ENCODE peak calls at places on chromosomes 6 and 20, in ten cellular contexts. T, I, H, L, G, X, Q, W, Z and B are unnamed samples.
A peak's percentile ranks its signal among the peaks of the same experiment; 100 is the strongest.

GRCh38 chr20:19433371-19434316 is 221.2 kb downstream of the SLC24A3 start:
- DNase-seq in Z (no peak), W (peak; percentile 59), Q (peak; percentile 48), H (no peak), T (no peak), X (no peak), G (no peak), L (no peak), I (no peak), B (no peak)

GRCh38 chr6:151431336-151431735 is 20.6 kb downstream of the RMND1 start:
- DNase-seq in Q (no peak), X (no peak), H (no peak), I (no peak), L (no peak), T (no peak), G (no peak), Z (no peak), W (peak; percentile 20), B (no peak)

GRCh38 chr20:8399963-8400362 is 267.9 kb downstream of the PLCB1 start:
- DNase-seq in G (no peak), T (no peak), L (peak; percentile 26), X (no peak), W (no peak), H (no peak), Q (no peak), Z (no peak), I (no peak), B (no peak)

GRCh38 chr6:130900913-130901312 is 73.7 kb downstream of the SMLR1 start:
- DNase-seq in Q (peak; percentile 65), G (no peak), Z (peak; percentile 24), H (no peak), W (peak; percentile 66), L (no peak), I (peak; percentile 83), T (no peak), X (peak; percentile 35), B (no peak)

GRCh38 chr6:111481836-111482235 is 1.2 kb downstream of the REV3L start:
- DNase-seq in H (no peak), I (no peak), W (peak; percentile 34), Q (peak; percentile 39), Z (no peak), G (no peak), T (no peak), X (no peak), L (no peak), B (no peak)

GRCh38 chr20:5000263-5001173 is 792 bp downstream of the SLC23A2 start:
- DNase-seq in I (peak; percentile 61), L (no peak), Q (no peak), G (no peak), Z (peak; percentile 35), X (peak; percentile 71), W (peak; percentile 21), H (peak; percentile 70), T (peak; percentile 22), B (no peak)

GRCh38 chr6:85551264-85551663 is 42.4 kb downstream of the SNX14 start:
- DNase-seq in H (no peak), Q (no peak), Z (no peak), G (peak; percentile 57), W (no peak), L (peak; percentile 23), X (no peak), I (no peak), T (no peak), B (no peak)

GRCh38 chr20:38859070-38859690 is 53.7 kb downstream of the PPP1R16B start:
- DNase-seq in I (no peak), L (no peak), H (no peak), G (peak; percentile 29), Q (no peak), Z (no peak), W (no peak), X (no peak), T (peak; percentile 48), B (no peak)

GRCh38 chr6:42271834-42272805 is 54.5 kb upstream of the MRPS10 start:
- DNase-seq in H (no peak), Z (no peak), I (no peak), G (no peak), W (no peak), L (no peak), Q (no peak), T (no peak), X (no peak), B (no peak)

GRCh38 chr6:42269974-42270510 is 52.4 kb upstream of the MRPS10 start:
- DNase-seq in G (no peak), Z (no peak), H (no peak), L (no peak), X (no peak), T (no peak), Q (no peak), I (no peak), W (no peak), B (no peak)

GRCh38 chr6:42268016-42268834 is 50.6 kb upstream of the MRPS10 start:
- DNase-seq in Z (no peak), H (no peak), T (no peak), W (no peak), I (no peak), L (no peak), X (no peak), Q (no peak), G (no peak), B (no peak)

GRCh38 chr6:42268835-42269204 is 51.2 kb upstream of the MRPS10 start:
- DNase-seq in T (no peak), L (no peak), H (no peak), Z (no peak), Q (no peak), I (no peak), X (no peak), G (no peak), W (no peak), B (no peak)

DNA sequence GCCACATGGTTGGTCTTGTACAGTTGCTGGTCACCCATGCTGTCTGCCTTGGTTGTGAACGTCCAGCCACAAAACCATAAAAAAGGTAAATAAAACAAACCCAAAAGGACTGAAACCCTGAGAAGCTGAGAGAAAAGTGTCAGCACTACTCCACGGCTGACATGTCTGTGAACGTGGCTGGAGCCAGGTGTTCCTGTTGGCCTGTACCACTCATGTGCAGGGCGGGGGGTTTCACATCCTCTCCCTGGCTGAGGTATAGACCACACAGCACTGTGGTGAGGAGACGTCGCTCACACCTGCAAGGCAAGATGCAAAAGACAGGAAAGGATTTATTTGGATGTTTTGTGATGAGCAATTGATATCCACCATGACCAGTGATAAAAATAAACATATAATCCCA is 51.9 kb upstream of the MRPS10 start:
- DNase-seq in L (no peak), Q (no peak), I (no peak), W (no peak), T (peak; percentile 22), Z (no peak), X (no peak), H (no peak), G (no peak), B (no peak)
- TF ChIP-seq CTCF in L (no peak), Q (no peak), I (no peak), W (no peak), T (no peak), Z (no peak), X (no peak), H (no peak), G (no peak), B (no peak)

DNA sequence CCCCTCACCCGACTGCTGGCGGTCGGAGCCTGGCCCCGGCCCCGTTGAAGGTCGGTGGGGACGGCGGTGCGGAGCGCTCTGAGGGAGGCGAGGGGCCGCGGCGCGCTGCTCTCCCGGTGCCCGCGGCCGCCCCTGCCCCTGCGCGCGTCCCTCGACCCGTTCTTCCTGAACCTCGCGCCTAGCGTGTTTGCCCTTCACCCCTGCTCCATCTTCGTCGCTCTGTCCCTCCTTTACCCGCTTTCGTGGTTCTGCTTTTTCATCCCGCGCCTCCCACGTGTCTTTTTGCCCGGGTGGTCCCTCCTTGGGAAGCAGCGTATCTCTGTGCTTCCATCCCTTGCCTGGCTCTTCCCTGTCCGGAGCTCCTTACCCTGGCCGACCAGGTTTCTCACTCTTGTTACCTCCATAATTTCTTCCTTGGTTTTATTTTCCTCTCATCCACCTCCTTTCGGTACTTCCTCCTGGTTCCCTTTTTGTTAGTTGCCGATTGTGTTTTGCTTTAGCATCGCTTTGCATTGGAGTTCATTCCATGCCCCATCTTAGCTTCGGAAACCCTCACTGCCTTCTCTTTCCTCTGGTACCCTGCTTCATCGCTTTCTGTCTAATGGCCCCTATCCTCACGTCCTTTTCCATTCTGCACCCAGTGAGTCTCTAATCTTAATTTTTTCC is 654 bp downstream of the FAM135A start:
- DNase-seq in L (peak; percentile 47), G (no peak), Z (no peak), W (no peak), H (no peak), Q (peak; percentile 8), X (peak; percentile 32), T (no peak), I (no peak), B (no peak)
- TF ChIP-seq CTCF in L (no peak), G (no peak), Z (no peak), W (no peak), H (no peak), Q (no peak), X (no peak), T (no peak), I (no peak), B (no peak)

GRCh38 chr20:32891491-32891890 is 32.8 kb downstream of the EFCAB8 start:
- DNase-seq in Z (no peak), T (no peak), Q (no peak), I (no peak), W (no peak), G (no peak), H (no peak), L (no peak), X (no peak), B (no peak)

GRCh38 chr20:32894711-32895355 is 36.1 kb downstream of the EFCAB8 start:
- DNase-seq in Z (no peak), H (no peak), W (no peak), T (no peak), X (no peak), G (no peak), I (no peak), Q (no peak), L (no peak), B (no peak)

GRCh38 chr20:32891926-32892660 is 33.4 kb downstream of the EFCAB8 start:
- DNase-seq in X (no peak), G (no peak), Q (no peak), W (no peak), L (no peak), H (no peak), T (no peak), I (no peak), Z (no peak), B (no peak)

GRCh38 chr20:32893263-32893877 is 34.6 kb downstream of the EFCAB8 start:
- DNase-seq in I (no peak), H (no peak), X (no peak), L (no peak), W (no peak), T (no peak), G (no peak), Q (no peak), Z (no peak), B (no peak)

DNA sequence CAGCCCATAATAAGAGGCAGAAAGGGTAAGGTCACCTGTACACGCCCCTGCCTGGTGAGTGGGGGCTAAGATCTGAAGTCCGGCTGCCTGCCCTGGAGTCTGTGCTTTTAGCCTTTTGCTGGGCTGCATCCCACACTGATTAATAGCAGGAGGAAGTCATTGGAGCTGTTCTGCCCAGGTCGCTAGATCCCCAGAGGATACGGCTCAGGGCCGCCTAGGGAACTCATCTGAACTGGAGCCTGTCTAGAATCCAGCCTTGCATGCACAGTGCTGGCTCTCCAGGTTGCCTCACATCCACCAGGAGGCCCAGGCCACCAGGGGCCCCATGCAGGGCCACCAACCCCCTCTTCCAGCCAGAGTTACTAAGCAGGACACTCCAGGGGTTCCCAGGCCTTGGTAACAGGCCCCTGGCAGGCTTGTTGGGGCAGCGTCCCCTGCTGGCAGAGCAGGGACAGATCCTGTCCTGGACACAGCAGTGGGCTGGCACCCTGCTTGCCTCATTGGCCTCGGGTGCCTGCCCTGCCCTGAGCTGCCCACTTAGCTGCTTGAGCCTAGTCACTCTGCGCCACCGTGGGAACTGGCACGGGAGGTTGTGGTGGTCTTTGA is 35.3 kb downstream of the EFCAB8 start:
- DNase-seq in L (peak; percentile 56), X (peak; percentile 37), W (no peak), Z (no peak), G (no peak), I (no peak), Q (peak; percentile 11), H (no peak), T (peak; percentile 10), B (no peak)
- TF ChIP-seq CTCF in L (peak; percentile 69), X (no peak), W (peak; percentile 35), Z (no peak), G (peak; percentile 75), I (no peak), Q (peak; percentile 56), H (no peak), T (no peak), B (no peak)

GRCh38 chr20:23187759-23188158 is 101.6 kb upstream of the CD93 start:
- DNase-seq in T (no peak), W (no peak), H (no peak), X (peak; percentile 75), Z (no peak), L (no peak), G (no peak), Q (peak; percentile 13), I (peak; percentile 64), B (no peak)
- TF ChIP-seq CTCF in T (no peak), W (no peak), H (no peak), X (no peak), Z (no peak), L (no peak), G (no peak), Q (no peak), I (no peak), B (no peak)